ENCODE peak calls at places on chromosomes 2 and 18, in four cellular contexts. S, A, U and Q are unnamed samples.

GRCh38 chr2:17495590-17495989 is 22.6 kb downstream of the RAD51AP2 start:
- DNase-seq in S (no peak), A (no peak), U (no peak), Q (no peak)

GRCh38 chr2:127011796-127012195 is 95.2 kb downstream of the BIN1 start:
- DNase-seq in S (no peak), A (no peak), U (no peak), Q (no peak)

GRCh38 chr18:6682437-6683111 is 46.9 kb upstream of the ARHGAP28 start:
- DNase-seq in S (no peak), A (no peak), U (no peak), Q (no peak)

GRCh38 chr18:57561728-57562423 is 24.6 kb downstream of the FECH start:
- DNase-seq in S (peak; percentile 66), A (no peak), U (no peak), Q (no peak)

GRCh38 chr2:226450141-226450540 is 349.5 kb downstream of the IRS1 start:
- DNase-seq in S (no peak), A (no peak), U (no peak), Q (no peak)

GRCh38 chr2:8501061-8501460 is 180.8 kb upstream of the ID2 start:
- DNase-seq in S (no peak), A (no peak), U (no peak), Q (no peak)

GRCh38 chr2:71974846-71975245 is 172.8 kb downstream of the CYP26B1 start:
- DNase-seq in S (no peak), A (no peak), U (no peak), Q (no peak)

GRCh38 chr2:238684362-238685326 is 163.2 kb upstream of the TWIST2 start:
- DNase-seq in S (no peak), A (no peak), U (no peak), Q (peak; percentile 58)

GRCh38 chr2:26519396-26519991 is 41.6 kb upstream of the OTOF start:
- DNase-seq in S (no peak), A (no peak), U (no peak), Q (no peak)

GRCh38 chr18:13145636-13146190 is 72.8 kb upstream of the LDLRAD4 start:
- DNase-seq in S (no peak), A (no peak), U (no peak), Q (no peak)

GRCh38 chr2:63064197-63064596 is 13.6 kb downstream of the OTX1 start:
- DNase-seq in S (no peak), A (no peak), U (no peak), Q (no peak)

GRCh38 chr2:156466739-156467405 is 30.7 kb downstream of the GPD2 start:
- DNase-seq in S (no peak), A (no peak), U (no peak), Q (no peak)

GRCh38 chr2:669323-669722 is 7.9 kb downstream of the TMEM18 start:
- DNase-seq in S (no peak), A (no peak), U (no peak), Q (no peak)

GRCh38 chr2:107684421-107684820 is 142.3 kb upstream of the RGPD4 start:
- DNase-seq in S (no peak), A (no peak), U (no peak), Q (no peak)

GRCh38 chr18:63831080-63831788 is 56.0 kb downstream of the SERPINB7 start:
- DNase-seq in S (peak; percentile 65), A (no peak), U (peak; percentile 6), Q (no peak)

GRCh38 chr2:31387850-31388249 is 26.7 kb downstream of the XDH start:
- DNase-seq in S (no peak), A (no peak), U (no peak), Q (no peak)

GRCh38 chr18:3265564-3266033 is 3.7 kb downstream of the MYL12B start:
- DNase-seq in S (no peak), A (no peak), U (no peak), Q (no peak)

GRCh38 chr2:174680221-174680620 is 82.6 kb upstream of the WIPF1 start:
- DNase-seq in S (no peak), A (no peak), U (no peak), Q (no peak)